ENCODE peak calls at places on chromosomes 13 and 19, in nine cellular contexts. J is sigmoid colon, P is tibial nerve, N is ovary, B is HCT116, H is transverse colon, G is IMR-90, Q is GM12878, L is uterus. C is an unnamed sample.

GRCh38 chr13:36217456-36217855 is 3.1 kb upstream of the SOHLH2 start:
- DNase-seq in J (no peak), P (no peak), N (no peak), B (no peak), H (no peak), G (no peak), Q (no peak), L (no peak), C (no peak)

GRCh38 chr19:52992109-52993004 is 21.4 kb upstream of the ERVV-1 start:
- DNase-seq in J (peak), P (no peak), N (peak), B (no peak), H (peak), G (no peak), Q (no peak), L (peak), C (no peak)

GRCh38 chr19:29479941-29480340 is 45.9 kb upstream of the VSTM2B start:
- DNase-seq in J (peak), P (no peak), N (no peak), B (no peak), H (no peak), G (no peak), Q (no peak), L (no peak), C (no peak)

GRCh38 chr13:50130686-50131051 is 115.4 kb downstream of the KCNRG start:
- DNase-seq in J (no peak), P (no peak), N (no peak), B (no peak), H (peak), G (peak), Q (no peak), L (no peak), C (peak)

GRCh38 chr13:27587083-27587482 is 33.2 kb downstream of the LNX2 start:
- DNase-seq in J (no peak), P (no peak), N (no peak), B (no peak), H (no peak), G (no peak), Q (no peak), L (no peak), C (no peak)

GRCh38 chr13:52001120-52001731 is 10.0 kb downstream of the ATP7B start:
- DNase-seq in J (no peak), P (no peak), N (no peak), B (peak), H (no peak), G (peak), Q (no peak), L (no peak), C (no peak)

GRCh38 chr19:46308510-46308909 is 11.7 kb downstream of the HIF3A start:
- DNase-seq in J (no peak), P (no peak), N (no peak), B (no peak), H (no peak), G (no peak), Q (no peak), L (no peak), C (no peak)

GRCh38 chr13:48892311-48892710 is 83.4 kb upstream of the FNDC3A start:
- DNase-seq in J (no peak), P (no peak), N (no peak), B (peak), H (no peak), G (peak), Q (no peak), L (no peak), C (no peak)

GRCh38 chr13:106145070-106145469 is 390.4 kb downstream of the EFNB2 start:
- DNase-seq in J (no peak), P (no peak), N (no peak), B (no peak), H (no peak), G (no peak), Q (no peak), L (no peak), C (peak)
- H3K27ac ChIP-seq in J (no peak), P (no peak), N (no peak), B (peak), H (peak), G (peak), Q (no peak), L (no peak), C (no peak)

GRCh38 chr19:58279925-58280316 is 1.2 kb downstream of the ZNF8 start:
- DNase-seq in J (no peak), P (no peak), N (no peak), B (no peak), H (no peak), G (no peak), Q (no peak), L (no peak), C (no peak)
- TF ChIP-seq POLR2A in J (no peak), P (no peak), N (no peak), B (no peak), H (no peak), G (no peak), Q (no peak), L (no peak), C (no peak)

GRCh38 chr19:16582486-16583261 is 10.5 kb upstream of the SLC35E1 start:
- DNase-seq in J (no peak), P (no peak), N (no peak), B (no peak), H (no peak), G (no peak), Q (no peak), L (no peak), C (no peak)
- H3K27ac ChIP-seq in J (no peak), P (no peak), N (no peak), B (no peak), H (peak), G (no peak), Q (peak), L (no peak), C (no peak)

GRCh38 chr19:18388328-18389094 is 2.6 kb downstream of the GDF15 start:
- DNase-seq in J (peak), P (peak), N (peak), B (no peak), H (peak), G (no peak), Q (peak), L (peak), C (peak)

GRCh38 chr19:18390075-18390909 is 4.3 kb downstream of the GDF15 start:
- DNase-seq in J (no peak), P (no peak), N (no peak), B (no peak), H (no peak), G (no peak), Q (no peak), L (no peak), C (no peak)

GRCh38 chr19:18389095-18389735 is 3.3 kb downstream of the GDF15 start:
- DNase-seq in J (no peak), P (no peak), N (no peak), B (no peak), H (no peak), G (no peak), Q (no peak), L (no peak), C (no peak)

GRCh38 chr19:18391509-18392075 is 5.6 kb downstream of the GDF15 start:
- DNase-seq in J (no peak), P (no peak), N (no peak), B (no peak), H (no peak), G (no peak), Q (no peak), L (no peak), C (no peak)

GRCh38 chr19:18389736-18390074 is 3.7 kb downstream of the GDF15 start:
- DNase-seq in J (no peak), P (no peak), N (no peak), B (no peak), H (no peak), G (no peak), Q (no peak), L (no peak), C (no peak)
- TF ChIP-seq POLR2A in J (no peak), P (no peak), N (no peak), B (no peak), H (no peak), G (no peak), Q (no peak), L (no peak), C (no peak)

GRCh38 chr19:33290956-33291622 is 11.2 kb downstream of the CEBPA start:
- DNase-seq in J (no peak), P (no peak), N (no peak), B (no peak), H (peak), G (no peak), Q (no peak), L (no peak), C (no peak)
- H3K27ac ChIP-seq in J (no peak), P (no peak), N (no peak), B (no peak), H (peak), G (no peak), Q (no peak), L (no peak), C (no peak)

GRCh38 chr19:3577741-3578344 is 5.1 kb downstream of the HMG20B start:
- DNase-seq in J (no peak), P (no peak), N (no peak), B (no peak), H (peak), G (no peak), Q (no peak), L (no peak), C (peak)

GRCh38 chr19:3576696-3577443 is 4.1 kb downstream of the HMG20B start:
- DNase-seq in J (peak), P (no peak), N (peak), B (no peak), H (peak), G (peak), Q (no peak), L (peak), C (no peak)

GRCh38 chr19:3573858-3574637 is 1.3 kb downstream of the HMG20B start:
- DNase-seq in J (peak), P (peak), N (peak), B (peak), H (peak), G (peak), Q (peak), L (peak), C (peak)

GRCh38 chr19:3575260-3575741 is 2.6 kb downstream of the HMG20B start:
- DNase-seq in J (no peak), P (no peak), N (no peak), B (no peak), H (no peak), G (peak), Q (no peak), L (no peak), C (no peak)

DNA sequence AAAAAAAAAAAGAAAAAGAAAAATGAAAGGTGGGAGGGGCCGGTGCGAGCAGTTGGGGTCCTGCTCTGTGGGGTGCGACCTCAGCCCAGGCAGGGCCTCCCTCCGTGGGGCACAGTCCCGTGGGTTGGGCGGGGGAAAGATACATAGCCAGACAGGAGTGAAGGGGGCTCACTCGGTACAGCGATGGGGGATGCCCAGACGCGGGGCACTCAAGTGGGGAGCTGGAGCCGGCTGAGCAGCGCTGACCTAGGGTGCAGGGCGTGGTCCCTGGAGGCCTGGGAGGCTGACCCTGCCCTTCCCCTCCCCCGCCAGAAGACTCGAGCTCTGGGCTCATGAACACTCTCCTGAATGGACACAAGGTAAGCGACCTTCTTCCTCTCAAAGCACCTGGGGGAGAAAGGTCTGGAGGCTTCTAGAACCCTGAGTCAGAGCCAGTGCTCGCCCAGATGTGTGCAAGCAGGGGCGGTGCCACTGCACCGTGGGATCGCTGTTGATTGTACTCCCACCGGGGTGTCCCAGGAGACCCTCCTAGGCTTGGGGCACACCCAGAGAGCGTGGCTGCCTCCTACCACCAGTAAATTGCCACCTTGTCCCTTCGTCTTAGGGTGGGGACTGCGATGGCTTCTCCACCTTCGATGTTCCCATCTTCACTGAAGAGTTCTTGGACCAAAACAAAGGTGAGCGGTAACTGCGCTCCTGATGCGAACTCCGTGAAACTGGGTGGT is 3.4 kb downstream of the HMG20B start:
- DNase-seq in J (no peak), P (no peak), N (no peak), B (no peak), H (no peak), G (no peak), Q (no peak), L (no peak), C (no peak)
- TF ChIP-seq POLR2A in J (no peak), P (no peak), N (no peak), B (no peak), H (no peak), G (no peak), Q (no peak), L (no peak), C (no peak)

GRCh38 chr19:434152-434960 is 25.4 kb upstream of the C2CD4C start:
- DNase-seq in J (no peak), P (no peak), N (no peak), B (no peak), H (no peak), G (no peak), Q (no peak), L (no peak), C (no peak)

GRCh38 chr19:436413-436950 is 24.4 kb downstream of the SHC2 start:
- DNase-seq in J (no peak), P (no peak), N (no peak), B (no peak), H (no peak), G (no peak), Q (no peak), L (no peak), C (no peak)

GRCh38 chr19:437027-437426 is 23.8 kb downstream of the SHC2 start:
- DNase-seq in J (no peak), P (no peak), N (no peak), B (no peak), H (no peak), G (no peak), Q (no peak), L (no peak), C (no peak)

GRCh38 chr19:435056-435706 is 25.7 kb downstream of the SHC2 start:
- DNase-seq in J (no peak), P (no peak), N (no peak), B (no peak), H (no peak), G (no peak), Q (no peak), L (no peak), C (no peak)

GRCh38 chr19:435707-436412 is 25.0 kb downstream of the SHC2 start:
- DNase-seq in J (no peak), P (no peak), N (no peak), B (no peak), H (no peak), G (no peak), Q (no peak), L (no peak), C (no peak)
- H3K27ac ChIP-seq in J (no peak), P (no peak), N (no peak), B (no peak), H (no peak), G (no peak), Q (no peak), L (no peak), C (no peak)

DNA sequence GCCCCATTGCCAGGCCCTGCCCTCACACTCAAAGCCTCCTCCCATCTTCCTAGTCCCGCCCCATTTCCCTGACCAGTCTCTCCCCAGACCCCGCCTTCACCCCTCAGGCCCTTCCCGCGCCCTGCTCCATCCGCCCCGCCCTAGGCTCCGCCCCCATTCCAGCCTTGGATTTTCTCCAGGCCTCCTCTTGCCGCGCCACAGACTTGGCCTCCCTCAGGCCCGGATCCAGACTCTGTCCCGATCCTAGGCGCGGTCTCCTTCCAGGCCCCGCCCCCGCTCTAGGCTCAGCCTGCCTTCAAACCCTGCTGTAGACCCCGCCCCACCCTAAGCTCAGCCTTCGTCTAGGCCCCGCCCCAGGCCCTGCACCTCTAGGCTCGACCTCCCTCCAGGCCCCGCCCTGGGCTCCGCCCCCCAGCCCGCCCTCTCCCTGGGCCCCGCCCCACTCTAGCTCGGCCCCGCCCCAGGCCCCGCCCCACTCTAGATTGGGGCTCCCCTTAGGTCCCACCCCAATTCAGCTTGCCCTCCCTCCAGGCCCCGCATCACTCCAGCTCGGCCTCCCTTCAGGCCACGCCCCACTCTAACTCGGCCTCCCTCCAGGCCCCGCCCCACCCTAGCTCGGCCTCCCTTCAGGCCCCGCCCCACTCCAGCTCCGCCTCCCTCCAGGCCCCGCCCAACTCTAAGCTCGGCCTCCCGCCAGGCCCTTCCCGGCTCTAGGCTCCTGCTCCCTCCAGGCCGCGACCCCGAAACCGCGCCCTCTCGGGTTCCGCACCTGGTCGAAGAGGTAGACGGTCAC is 18.5 kb downstream of the LMTK3 start:
- DNase-seq in J (peak), P (peak), N (peak), B (peak), H (peak), G (peak), Q (peak), L (peak), C (peak)
- TF ChIP-seq POLR2A in J (peak), P (peak), N (peak), B (peak), H (peak), G (no peak), Q (peak), L (peak), C (peak)

DNA sequence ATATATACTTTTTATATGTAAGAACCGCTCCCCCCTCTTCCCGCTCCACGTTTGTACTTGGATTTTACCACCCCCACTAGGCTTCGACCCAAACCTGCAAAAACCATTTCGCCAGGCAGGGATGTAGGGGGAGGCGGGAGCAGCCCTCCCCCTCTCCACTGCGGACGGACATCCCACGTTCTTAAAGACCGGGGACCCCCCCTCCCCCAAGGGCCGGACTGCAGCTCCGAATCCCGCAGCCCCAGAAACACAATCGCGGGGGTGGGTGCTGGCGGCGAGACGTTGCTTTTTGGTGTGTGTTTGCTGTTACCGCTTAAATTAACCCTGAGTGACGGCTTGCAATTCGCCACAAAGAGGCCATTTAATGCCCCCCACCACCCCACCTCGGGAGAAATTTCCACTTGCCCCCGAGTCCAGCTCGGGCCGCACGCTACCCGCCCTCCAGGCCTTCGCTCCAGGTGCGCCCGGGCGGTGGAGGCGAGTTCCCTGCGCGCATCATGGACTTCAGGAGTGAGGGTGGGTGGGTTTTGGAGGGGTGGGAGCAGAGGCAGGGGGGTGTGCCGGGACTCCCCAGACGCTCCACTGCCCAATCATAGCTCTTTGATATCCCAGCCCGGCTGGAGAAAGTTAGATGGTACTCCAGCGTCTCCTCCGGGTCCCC is 15.8 kb downstream of the NFIX start:
- DNase-seq in J (no peak), P (no peak), N (no peak), B (no peak), H (no peak), G (no peak), Q (no peak), L (no peak), C (no peak)
- H3K27ac ChIP-seq in J (peak), P (no peak), N (peak), B (no peak), H (peak), G (no peak), Q (no peak), L (peak), C (no peak)

GRCh38 chr19:43752287-43752875 is 2.4 kb downstream of the SMG9 start:
- DNase-seq in J (no peak), P (no peak), N (no peak), B (no peak), H (no peak), G (no peak), Q (no peak), L (no peak), C (no peak)

GRCh38 chr19:43751466-43752220 is 3.1 kb downstream of the SMG9 start:
- DNase-seq in J (no peak), P (no peak), N (no peak), B (no peak), H (no peak), G (peak), Q (no peak), L (no peak), C (no peak)

GRCh38 chr19:43754562-43755255 is at the start of gene SMG9:
- DNase-seq in J (peak), P (peak), N (peak), B (peak), H (peak), G (peak), Q (peak), L (peak), C (peak)

GRCh38 chr19:43754312-43754561 is 525 bp downstream of the SMG9 start:
- DNase-seq in J (no peak), P (no peak), N (no peak), B (no peak), H (no peak), G (no peak), Q (no peak), L (no peak), C (no peak)

GRCh38 chr19:43755256-43755801 is 567 bp upstream of the SMG9 start:
- DNase-seq in J (peak), P (peak), N (peak), B (no peak), H (peak), G (peak), Q (no peak), L (peak), C (peak)
- TF ChIP-seq POLR2A in J (no peak), P (no peak), N (no peak), B (peak), H (no peak), G (peak), Q (no peak), L (no peak), C (no peak)

C was measured in Peyer's patch.